ENCODE peak calls at places on chromosomes 3 and 15, in eight cellular contexts. T is naive thymus-derived CD8-positive, alpha-beta T cell; X is iPS DF 19.7; E is GF-D8; K is NCI-H748 treated with DMSO at 0.1 percent for 48 hours; P is HEK293T; G is mesothelial cell of epicardium; C is colonic mucosa. A is an unnamed sample.

GRCh38 chr3:14925729-14926591 is 21.4 kb upstream of the NR2C2 start:
- DNase-seq in T (no peak), X (no peak), E (no peak), K (peak; percentile 32), P (peak; percentile 68), G (no peak), C (peak; percentile 54), A (peak; percentile 66)

GRCh38 chr3:43870110-43870509 is 179.4 kb downstream of the ABHD5 start:
- DNase-seq in T (no peak), X (no peak), E (no peak), K (no peak), P (no peak), G (no peak), C (no peak), A (no peak)

GRCh38 chr15:44535509-44536297 is 1.2 kb upstream of the EIF3J start:
- DNase-seq in T (no peak), X (no peak), E (no peak), K (no peak), P (no peak), G (no peak), C (peak; percentile 56), A (no peak)

GRCh38 chr3:52216585-52217408 is 8.6 kb downstream of the TLR9 start:
- DNase-seq in T (no peak), X (no peak), E (peak; percentile 49), K (no peak), P (no peak), G (no peak), C (peak; percentile 92), A (peak; percentile 84)

GRCh38 chr15:23472678-23473077 is 25.6 kb upstream of the GOLGA6L2 start:
- DNase-seq in T (no peak), X (no peak), E (no peak), K (no peak), P (no peak), G (no peak), C (no peak), A (no peak)

GRCh38 chr3:4824948-4825325 is 154.3 kb upstream of the BHLHE40 start:
- DNase-seq in T (no peak), X (no peak), E (no peak), K (no peak), P (no peak), G (no peak), C (no peak), A (peak; percentile 13)

GRCh38 chr3:159059395-159059794 is 257.5 kb downstream of the MFSD1 start:
- DNase-seq in T (no peak), X (no peak), E (no peak), K (no peak), P (no peak), G (no peak), C (no peak), A (no peak)

GRCh38 chr15:39461536-39462140 is 119.2 kb upstream of the THBS1 start:
- DNase-seq in T (no peak), X (no peak), E (no peak), K (no peak), P (no peak), G (no peak), C (no peak), A (no peak)

GRCh38 chr3:49903451-49904424 is at the start of gene MST1R:
- DNase-seq in T (peak; percentile 80), X (peak; percentile 87), E (no peak), K (peak; percentile 29), P (peak; percentile 59), G (peak; percentile 58), C (peak; percentile 95), A (peak; percentile 95)

GRCh38 chr15:51649659-51650521 is 27.3 kb upstream of the DMXL2 start:
- DNase-seq in T (peak; percentile 47), X (peak; percentile 40), E (peak; percentile 37), K (peak; percentile 75), P (peak; percentile 30), G (no peak), C (peak; percentile 59), A (peak; percentile 71)

GRCh38 chr3:193840111-193840641 is 247.2 kb downstream of the OPA1 start:
- DNase-seq in T (no peak), X (no peak), E (no peak), K (no peak), P (no peak), G (no peak), C (no peak), A (no peak)

GRCh38 chr3:69567026-69567767 is 172.1 kb upstream of the MITF start:
- DNase-seq in T (no peak), X (no peak), E (no peak), K (no peak), P (no peak), G (no peak), C (no peak), A (no peak)

GRCh38 chr15:57312323-57313133 is 63.8 kb upstream of the CGNL1 start:
- DNase-seq in T (no peak), X (no peak), E (no peak), K (no peak), P (no peak), G (no peak), C (peak; percentile 90), A (no peak)

GRCh38 chr3:105518806-105519418 is 152.2 kb downstream of the ALCAM start:
- DNase-seq in T (peak; percentile 17), X (peak; percentile 23), E (peak; percentile 16), K (peak; percentile 49), P (peak; percentile 36), G (no peak), C (no peak), A (peak; percentile 54)

GRCh38 chr15:40128746-40129660 is 20.3 kb upstream of the BMF start:
- DNase-seq in T (no peak), X (no peak), E (no peak), K (no peak), P (no peak), G (no peak), C (no peak), A (no peak)

GRCh38 chr3:140529558-140529957 is 148.3 kb upstream of the TRIM42 start:
- DNase-seq in T (no peak), X (no peak), E (no peak), K (no peak), P (no peak), G (no peak), C (no peak), A (no peak)

GRCh38 chr3:23590424-23590823 is 215.3 kb upstream of the UBE2E1 start:
- DNase-seq in T (no peak), X (no peak), E (no peak), K (no peak), P (no peak), G (no peak), C (no peak), A (no peak)

GRCh38 chr3:66409771-66410355 is 91.0 kb downstream of the LRIG1 start:
- DNase-seq in T (no peak), X (no peak), E (no peak), K (no peak), P (no peak), G (no peak), C (no peak), A (no peak)